ENCODE peak calls at places on chromosomes 11 and 22, in four cellular contexts. N is H1, D is K562, E is GM12878. I is an unnamed sample. For H3K4me1, the result is how much of the 10 kb centered on the place peaks cover.

GRCh38 chr11:75734491-75735180 is 17.0 kb downstream of the MOGAT2 start:
- DNase-seq in N (no peak), D (no peak), E (no peak), I (peak)

GRCh38 chr11:91776660-91777059 is 448.0 kb upstream of the FAT3 start:
- DNase-seq in N (no peak), D (no peak), E (no peak), I (no peak)

GRCh38 chr11:63907808-63908530 is 9.0 kb downstream of the RCOR2 start:
- DNase-seq in N (no peak), D (no peak), E (no peak), I (no peak)

GRCh38 chr11:10777806-10778205 is 26.8 kb downstream of the CTR9 start:
- DNase-seq in N (no peak), D (no peak), E (no peak), I (no peak)

GRCh38 chr22:40509401-40510134 is 127.0 kb downstream of the MRTFA start:
- DNase-seq in N (no peak), D (no peak), E (no peak), I (no peak)

GRCh38 chr11:102763440-102763839 is 17.0 kb downstream of the MMP10 start:
- DNase-seq in N (no peak), D (no peak), E (no peak), I (no peak)

GRCh38 chr11:65485820-65486219 is 13.0 kb upstream of the MALAT1 start:
- DNase-seq in N (no peak), D (no peak), E (no peak), I (no peak)

GRCh38 chr22:49418341-49418894 is 409.3 kb downstream of the BRD1 start:
- DNase-seq in N (no peak), D (no peak), E (no peak), I (no peak)

GRCh38 chr11:4025957-4026324 is 68.7 kb upstream of the RRM1 start:
- DNase-seq in N (no peak), D (no peak), E (no peak), I (no peak)

GRCh38 chr22:34414467-34415440 is 494.5 kb upstream of the LARGE1 start:
- DNase-seq in N (peak), D (peak), E (peak), I (peak)

GRCh38 chr11:97557399-97557798 is 1167.6 kb downstream of the JRKL start:
- DNase-seq in N (no peak), D (no peak), E (no peak), I (no peak)

GRCh38 chr11:104624021-104624420 is 274.2 kb downstream of the CASP12 start:
- DNase-seq in N (no peak), D (no peak), E (no peak), I (no peak)

GRCh38 chr22:40654522-40655167 is 18.1 kb upstream of the MRTFA start:
- DNase-seq in N (no peak), D (peak), E (no peak), I (no peak)

GRCh38 chr11:69022268-69022667 is 9.2 kb upstream of the MRGPRF start:
- DNase-seq in N (no peak), D (no peak), E (no peak), I (no peak)

GRCh38 chr22:38843201-38843715 is 570 bp downstream of the NPTXR start:
- DNase-seq in N (peak), D (peak), E (no peak), I (peak)

GRCh38 chr11:108009497-108010360 is 1.0 kb downstream of the CUL5 start:
- DNase-seq in N (no peak), D (no peak), E (no peak), I (peak)

GRCh38 chr11:125903753-125904659 is at the start of gene DDX25:
- DNase-seq in N (peak), D (no peak), E (no peak), I (no peak)

GRCh38 chr11:118918686-118919280 is 6.9 kb downstream of the BCL9L start:
- DNase-seq in N (no peak), D (no peak), E (no peak), I (no peak)

GRCh38 chr11:64100345-64100744 is 64.6 kb downstream of the FLRT1 start:
- DNase-seq in N (no peak), D (peak), E (no peak), I (no peak)

GRCh38 chr11:20596629-20597129 is 2.7 kb upstream of the SLC6A5 start:
- DNase-seq in N (no peak), D (peak), E (no peak), I (no peak)

GRCh38 chr11:10298342-10298741 is 4.3 kb upstream of the SBF2 start:
- DNase-seq in N (no peak), D (no peak), E (peak), I (peak)

GRCh38 chr11:134132808-134133207 is 63.9 kb downstream of the JAM3 start:
- DNase-seq in N (no peak), D (no peak), E (no peak), I (no peak)

GRCh38 chr11:98056945-98057344 is 963.8 kb upstream of the CNTN5 start:
- DNase-seq in N (no peak), D (no peak), E (no peak), I (no peak)

GRCh38 chr11:77072851-77073327 is 6.1 kb downstream of the CAPN5 start:
- DNase-seq in N (no peak), D (no peak), E (no peak), I (no peak)

GRCh38 chr11:48083427-48083826 is 103.1 kb downstream of the PTPRJ start:
- DNase-seq in N (no peak), D (no peak), E (no peak), I (no peak)

GRCh38 chr22:45073064-45073463 is 63.3 kb upstream of the PHF21B start:
- DNase-seq in N (no peak), D (no peak), E (no peak), I (no peak)

GRCh38 chr22:25208743-25209505 is 9.3 kb downstream of the CRYBB3 start:
- DNase-seq in N (no peak), D (no peak), E (no peak), I (no peak)

GRCh38 chr11:76783901-76784813 is 1.0 kb downstream of the TSKU start:
- DNase-seq in N (peak), D (peak), E (no peak), I (peak)

GRCh38 chr11:7202412-7202811 is 49.3 kb upstream of the SYT9 start:
- DNase-seq in N (no peak), D (no peak), E (no peak), I (no peak)

GRCh38 chr11:123304828-123305530 is 109.9 kb upstream of the CLMP start:
- DNase-seq in N (no peak), D (no peak), E (no peak), I (no peak)

GRCh38 chr22:46192210-46192993 is 42.1 kb downstream of the PPARA start:
- DNase-seq in N (no peak), D (no peak), E (no peak), I (no peak)

GRCh38 chr11:82733444-82734119 is at the start of gene FAM181B:
- DNase-seq in N (peak), D (peak), E (no peak), I (no peak)

GRCh38 chr22:40603088-40603605 is 33.4 kb downstream of the MRTFA start:
- DNase-seq in N (no peak), D (no peak), E (no peak), I (no peak)

GRCh38 chr11:22304337-22304961 is 33.7 kb upstream of the SLC17A6 start:
- DNase-seq in N (no peak), D (peak), E (no peak), I (peak)

GRCh38 chr11:68460741-68461283 is at the start of gene PPP6R3:
- DNase-seq in N (no peak), D (no peak), E (no peak), I (no peak)

GRCh38 chr11:131254254-131254653 is 116.2 kb upstream of the NTM start:
- DNase-seq in N (no peak), D (no peak), E (no peak), I (no peak)

GRCh38 chr11:119977881-119978280 is 160.0 kb downstream of the TRIM29 start:
- DNase-seq in N (no peak), D (no peak), E (no peak), I (no peak)

GRCh38 chr11:16945671-16946469 is 68.3 kb downstream of the PLEKHA7 start:
- DNase-seq in N (no peak), D (peak), E (peak), I (peak)

GRCh38 chr11:111447931-111448330 is 64.3 kb downstream of the BTG4 start:
- DNase-seq in N (no peak), D (no peak), E (no peak), I (no peak)
- H3K4me1 ChIP-seq in N (under half), D (under half), E (under half), I (under half)

GRCh38 chr11:117799634-117800033 is 2.6 kb upstream of the DSCAML1 start:
- DNase-seq in N (no peak), D (no peak), E (no peak), I (no peak)

GRCh38 chr11:117795726-117796455 is 1.1 kb downstream of the DSCAML1 start:
- DNase-seq in N (no peak), D (no peak), E (no peak), I (no peak)

GRCh38 chr11:117794144-117794543 is 2.9 kb downstream of the DSCAML1 start:
- DNase-seq in N (no peak), D (no peak), E (no peak), I (no peak)

GRCh38 chr11:117794772-117795629 is 2.0 kb downstream of the DSCAML1 start:
- DNase-seq in N (no peak), D (no peak), E (no peak), I (no peak)

GRCh38 chr11:117796456-117797428 is at the start of gene DSCAML1:
- DNase-seq in N (no peak), D (peak), E (no peak), I (no peak)
- TF ChIP-seq HDAC6 in N (no peak), D (no peak), E (no peak), I (no peak)

DNA sequence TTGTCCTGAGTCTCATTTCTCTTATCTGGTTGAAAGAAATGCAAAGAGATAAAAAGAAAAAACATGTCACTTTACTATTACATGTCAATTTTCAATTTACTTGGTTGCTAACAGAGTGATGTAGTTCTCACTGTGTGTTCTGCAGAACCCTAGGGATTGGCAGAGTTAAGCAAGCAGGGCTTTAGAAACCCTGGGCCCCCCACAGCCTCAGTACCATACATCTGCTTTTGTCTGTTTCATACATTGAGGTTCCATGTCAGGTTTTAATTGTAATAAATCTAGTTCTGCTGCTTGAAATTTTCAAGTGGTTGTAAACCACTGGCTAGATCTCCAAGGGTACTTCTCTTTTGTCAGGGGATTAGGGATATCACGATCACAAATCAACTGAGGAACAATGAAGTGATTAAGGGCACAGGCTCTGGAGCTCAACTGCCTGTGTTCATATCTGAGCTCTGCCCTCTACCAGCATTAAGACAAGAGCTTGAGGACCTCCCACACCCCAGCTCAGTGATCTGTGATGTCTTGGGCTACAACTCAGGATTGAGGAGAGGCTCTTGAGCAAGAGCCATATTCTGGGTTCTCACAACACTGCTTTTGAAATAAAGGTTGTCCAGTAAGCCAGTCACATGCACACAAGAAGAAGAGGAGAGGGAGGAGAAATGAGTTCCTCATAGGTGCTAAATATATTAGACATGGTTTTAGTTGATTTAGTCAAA is 16.2 kb upstream of the SORL1 start:
- DNase-seq in N (no peak), D (no peak), E (no peak), I (no peak)
- H3K4me1 ChIP-seq in N (under half), D (under half), E (under half), I (under half)

GRCh38 chr11:24588075-24588474 is 91.2 kb downstream of the LUZP2 start:
- DNase-seq in N (no peak), D (no peak), E (no peak), I (no peak)
- TF ChIP-seq HDAC6 in N (no peak), D (no peak), E (no peak), I (no peak)

GRCh38 chr22:22410677-22411076 is 97.9 kb downstream of the ZNF280B start:
- DNase-seq in N (no peak), D (peak), E (no peak), I (no peak)

GRCh38 chr22:22408731-22409696 is 99.5 kb downstream of the ZNF280B start:
- DNase-seq in N (no peak), D (peak), E (no peak), I (peak)

GRCh38 chr22:22407061-22407460 is 101.5 kb downstream of the ZNF280B start:
- DNase-seq in N (no peak), D (peak), E (no peak), I (no peak)

GRCh38 chr22:22408269-22408668 is 100.3 kb downstream of the ZNF280B start:
- DNase-seq in N (no peak), D (peak), E (no peak), I (no peak)

GRCh38 chr22:22410121-22410520 is 98.4 kb downstream of the ZNF280B start:
- DNase-seq in N (no peak), D (peak), E (no peak), I (no peak)
- H3K4me1 ChIP-seq in N (under half), D (under half), E (under half), I (under half)

GRCh38 chr11:128302425-128303186 is 284.8 kb downstream of the ETS1 start:
- DNase-seq in N (no peak), D (no peak), E (peak), I (no peak)
- TF ChIP-seq HDAC6 in N (no peak), D (no peak), E (no peak), I (no peak)

GRCh38 chr22:30414525-30415047 is 11.0 kb upstream of the MTFP1 start:
- DNase-seq in N (no peak), D (no peak), E (no peak), I (no peak)

GRCh38 chr22:30413745-30414524 is 11.6 kb upstream of the MTFP1 start:
- DNase-seq in N (no peak), D (no peak), E (no peak), I (no peak)

GRCh38 chr22:30416403-30416802 is 9.2 kb upstream of the MTFP1 start:
- DNase-seq in N (no peak), D (no peak), E (no peak), I (peak)

GRCh38 chr22:30420401-30421178 is 5.0 kb upstream of the MTFP1 start:
- DNase-seq in N (no peak), D (no peak), E (no peak), I (no peak)

DNA sequence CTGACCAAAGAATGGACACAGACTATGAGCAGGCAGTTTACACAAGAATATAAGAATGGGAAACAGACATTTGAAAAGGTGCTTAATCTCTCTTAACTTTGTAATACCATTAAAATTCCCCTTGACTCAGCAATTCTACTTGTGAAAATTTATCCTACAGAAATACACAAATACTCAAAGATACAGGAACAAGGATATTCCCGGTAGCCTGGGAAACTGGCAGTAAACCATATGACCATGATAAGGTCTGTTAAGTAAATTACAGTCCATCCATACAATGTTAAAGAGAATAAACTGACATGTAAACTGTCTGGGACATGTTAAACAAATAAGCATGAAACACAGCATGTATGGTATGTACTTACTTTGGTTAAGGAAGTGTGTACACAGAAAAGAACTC is 8.7 kb upstream of the MTFP1 start:
- DNase-seq in N (no peak), D (no peak), E (no peak), I (no peak)
- H3K4me1 ChIP-seq in N (under half), D (under half), E (under half), I (half or more)

GRCh38 chr11:43577566-43578264 is 102.8 kb upstream of the HSD17B12 start:
- DNase-seq in N (no peak), D (no peak), E (no peak), I (no peak)

GRCh38 chr11:43574949-43575915 is 105.3 kb upstream of the HSD17B12 start:
- DNase-seq in N (no peak), D (no peak), E (no peak), I (no peak)

GRCh38 chr11:43578346-43579170 is 102.0 kb upstream of the HSD17B12 start:
- DNase-seq in N (no peak), D (no peak), E (no peak), I (no peak)

GRCh38 chr11:43575931-43576833 is 104.4 kb upstream of the HSD17B12 start:
- DNase-seq in N (no peak), D (no peak), E (no peak), I (no peak)

DNA sequence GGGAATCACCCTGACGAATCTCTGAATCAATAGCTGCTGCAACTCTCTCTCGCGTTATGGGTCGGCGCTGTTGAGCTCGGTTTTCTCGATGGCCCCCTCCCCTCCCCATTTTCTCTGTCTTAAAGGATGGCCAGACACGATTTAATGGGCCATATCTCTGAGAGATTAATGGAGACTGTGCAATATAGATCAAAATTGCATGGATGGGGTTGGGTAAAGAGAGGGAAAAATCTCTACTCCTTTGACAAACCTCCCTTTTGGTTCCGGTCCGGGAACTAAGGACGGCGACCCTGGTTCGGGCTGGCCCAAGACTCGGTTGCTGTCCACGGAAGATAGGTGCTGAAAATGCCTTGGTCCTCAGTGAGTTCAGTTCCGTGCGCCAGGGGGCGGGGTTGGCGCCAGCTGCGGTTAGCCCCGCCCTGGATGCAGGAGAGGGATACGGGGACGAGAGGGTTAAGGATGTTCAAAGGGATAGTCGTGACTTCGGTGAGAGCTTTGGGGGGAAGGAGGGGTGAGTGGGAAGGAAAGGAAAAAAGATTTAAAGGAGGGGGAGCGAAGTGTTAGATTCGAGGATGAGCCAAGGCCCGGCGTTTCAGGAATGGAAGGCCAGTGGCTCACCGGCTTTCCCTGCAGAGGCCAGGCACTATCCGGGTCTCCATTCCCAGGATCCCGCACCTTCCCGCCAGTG is 103.6 kb upstream of the HSD17B12 start:
- DNase-seq in N (no peak), D (peak), E (no peak), I (peak)
- TF ChIP-seq HDAC6 in N (no peak), D (no peak), E (no peak), I (no peak)